ENCODE peak calls at places on chromosomes 4 and X, in ten cellular contexts. X is K562, K is esophagus squamous epithelium, B is uterus, T is spleen, J is prostate gland, U is IMR-90, P is heart left ventricle, V is esophagus muscularis mucosa, G is thyroid gland. L is an unnamed sample.
A peak's percentile ranks its signal among the peaks of the same experiment; 100 is the strongest.

GRCh38 chrX:67692246-67692645 is 148.4 kb downstream of the AR start:
- DNase-seq in X (no peak), K (no peak), B (no peak), T (no peak), J (no peak), U (peak; percentile 16), P (no peak), V (no peak), G (no peak), L (no peak)

GRCh38 chr4:10048931-10049655 is 27.8 kb upstream of the SLC2A9 start:
- DNase-seq in X (no peak), K (no peak), B (no peak), T (no peak), J (no peak), U (no peak), P (no peak), V (no peak), G (no peak), L (no peak)

GRCh38 chr4:57211131-57211530 is 100.9 kb upstream of the IGFBP7 start:
- DNase-seq in X (no peak), K (no peak), B (no peak), T (no peak), J (no peak), U (no peak), P (no peak), V (no peak), G (no peak), L (no peak)

GRCh38 chrX:38806054-38806389 is 4.8 kb downstream of the MID1IP1 start:
- DNase-seq in X (peak; percentile 21), K (no peak), B (no peak), T (no peak), J (no peak), U (no peak), P (no peak), V (no peak), G (no peak), L (no peak)

GRCh38 chrX:95332530-95332929 is 1352.1 kb upstream of the DIAPH2 start:
- DNase-seq in X (no peak), K (no peak), B (no peak), T (no peak), J (no peak), U (no peak), P (no peak), V (no peak), G (no peak), L (no peak)

GRCh38 chr4:149291463-149291862 is 524.2 kb downstream of the IQCM start:
- DNase-seq in X (no peak), K (no peak), B (no peak), T (no peak), J (no peak), U (peak; percentile 43), P (peak; percentile 74), V (no peak), G (peak; percentile 50), L (no peak)

GRCh38 chr4:1402516-1403101 is 3.6 kb downstream of the NKX1-1 start:
- DNase-seq in X (no peak), K (no peak), B (no peak), T (peak; percentile 59), J (no peak), U (no peak), P (peak; percentile 48), V (no peak), G (no peak), L (no peak)

GRCh38 chrX:47272013-47272408 is 39.2 kb downstream of the USP11 start:
- DNase-seq in X (no peak), K (no peak), B (no peak), T (no peak), J (no peak), U (no peak), P (no peak), V (no peak), G (no peak), L (no peak)

GRCh38 chr4:5969777-5970176 is 48.5 kb downstream of the C4orf50 start:
- DNase-seq in X (no peak), K (no peak), B (no peak), T (no peak), J (no peak), U (no peak), P (no peak), V (no peak), G (no peak), L (no peak)
- H3K27me3 ChIP-seq in X (peaks cover 47% of the 10 kb centered on the region), K (peaks cover 69% of the 10 kb centered on the region), B (no peaks in the 10 kb centered on the region), T (peaks cover 15% of the 10 kb centered on the region), J (no peaks in the 10 kb centered on the region), U (no peaks in the 10 kb centered on the region), P (peaks cover 19% of the 10 kb centered on the region), V (no peaks in the 10 kb centered on the region), G (no peaks in the 10 kb centered on the region), L (peaks cover 39% of the 10 kb centered on the region)

GRCh38 chr4:76310683-76311082 is 4.2 kb downstream of the STBD1 start:
- DNase-seq in X (no peak), K (no peak), B (no peak), T (no peak), J (no peak), U (no peak), P (no peak), V (no peak), G (no peak), L (no peak)
- TF ChIP-seq POLR2A in X (no peak), K (no peak), B (no peak), T (no peak), J (no peak), U (no peak), P (no peak), V (no peak), G (no peak), L (no peak)

GRCh38 chrX:130030826-130031225 is 48.4 kb downstream of the BCORL1 start:
- DNase-seq in X (no peak), K (no peak), B (no peak), T (no peak), J (no peak), U (no peak), P (no peak), V (no peak), G (no peak), L (no peak)

GRCh38 chrX:130028196-130028595 is 45.8 kb downstream of the BCORL1 start:
- DNase-seq in X (peak; percentile 52), K (no peak), B (peak; percentile 30), T (peak; percentile 86), J (peak; percentile 5), U (peak; percentile 39), P (peak; percentile 69), V (no peak), G (peak; percentile 27), L (no peak)

GRCh38 chrX:130032552-130032951 is 50.1 kb downstream of the BCORL1 start:
- DNase-seq in X (no peak), K (no peak), B (no peak), T (no peak), J (no peak), U (no peak), P (no peak), V (no peak), G (no peak), L (no peak)

GRCh38 chrX:130039847-130040246 is 57.4 kb downstream of the BCORL1 start:
- DNase-seq in X (no peak), K (no peak), B (no peak), T (no peak), J (no peak), U (no peak), P (no peak), V (no peak), G (no peak), L (no peak)

DNA sequence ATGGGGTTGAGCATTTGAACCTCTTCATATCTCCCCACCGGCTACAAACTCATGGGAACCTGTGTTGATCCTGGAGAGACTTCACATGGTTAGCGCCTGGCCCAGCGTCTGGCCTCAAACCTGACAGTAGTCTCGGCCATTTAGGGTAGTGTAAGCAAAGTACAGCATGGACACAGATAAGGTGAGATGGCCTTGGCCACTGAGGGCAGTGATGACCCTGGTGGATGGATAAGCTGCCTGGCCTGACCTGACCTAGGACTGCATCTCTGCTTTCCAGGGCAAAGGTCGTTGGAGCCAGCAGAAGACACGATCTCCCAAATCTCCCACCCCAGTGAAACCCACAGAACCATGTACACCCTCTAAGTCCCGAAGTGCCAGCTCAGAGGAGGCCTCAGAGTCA is 51.7 kb downstream of the BCORL1 start:
- DNase-seq in X (no peak), K (no peak), B (no peak), T (no peak), J (no peak), U (no peak), P (no peak), V (no peak), G (no peak), L (no peak)
- H3K27me3 ChIP-seq in X (no peaks in the 10 kb centered on the region), K (no peaks in the 10 kb centered on the region), B (no peaks in the 10 kb centered on the region), T (no peaks in the 10 kb centered on the region), J (no peaks in the 10 kb centered on the region), U (no peaks in the 10 kb centered on the region), P (no peaks in the 10 kb centered on the region), V (no peaks in the 10 kb centered on the region), G (no peaks in the 10 kb centered on the region), L (no peaks in the 10 kb centered on the region)

DNA sequence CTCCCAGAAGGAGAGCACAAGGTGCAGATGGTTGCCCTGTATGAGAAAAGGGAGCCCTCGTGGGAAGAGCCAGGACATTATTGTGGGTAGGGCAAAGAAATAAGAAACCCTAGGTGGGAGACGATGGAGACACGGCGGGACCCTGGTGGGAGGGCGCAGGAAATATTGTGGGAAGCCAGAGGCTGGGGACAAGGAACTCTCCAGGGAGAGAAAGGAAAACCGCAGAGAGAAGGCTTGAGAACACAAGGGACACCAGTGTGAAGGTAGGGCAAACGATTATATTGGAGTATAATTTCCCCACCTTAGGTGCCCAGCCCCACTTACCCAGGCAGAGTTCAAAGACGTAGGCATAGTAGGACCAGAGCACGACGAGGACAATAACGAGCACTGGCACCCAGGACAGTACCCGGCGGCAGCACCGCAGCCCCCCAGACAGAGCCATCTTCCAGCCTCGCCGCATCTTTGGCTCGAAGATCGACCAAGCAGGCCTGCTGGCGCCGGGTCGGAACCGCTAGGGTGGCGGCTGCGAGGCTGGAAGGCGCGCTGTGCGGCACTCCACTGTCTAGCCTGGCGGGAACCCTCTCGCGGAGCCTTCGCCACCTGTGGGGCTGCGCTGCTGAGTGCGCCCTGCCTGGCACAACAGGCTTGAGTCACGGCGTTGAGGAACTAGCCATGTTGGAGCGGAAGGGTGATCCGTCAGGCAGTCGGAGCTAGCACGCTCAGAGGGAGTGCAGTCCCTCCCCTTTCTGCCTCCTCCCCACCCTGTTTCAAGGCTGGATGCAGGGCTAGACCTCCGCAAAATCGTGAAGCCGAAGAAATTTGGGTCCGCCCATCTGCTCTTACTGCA is at the start of gene ZDHHC15:
- DNase-seq in X (no peak), K (no peak), B (peak; percentile 53), T (peak; percentile 86), J (peak; percentile 21), U (no peak), P (peak; percentile 73), V (peak; percentile 90), G (peak; percentile 62), L (peak; percentile 74)
- TF ChIP-seq POLR2A in X (no peak), K (no peak), B (peak; percentile 24), T (no peak), J (no peak), U (no peak), P (no peak), V (no peak), G (peak; percentile 44), L (no peak)

DNA sequence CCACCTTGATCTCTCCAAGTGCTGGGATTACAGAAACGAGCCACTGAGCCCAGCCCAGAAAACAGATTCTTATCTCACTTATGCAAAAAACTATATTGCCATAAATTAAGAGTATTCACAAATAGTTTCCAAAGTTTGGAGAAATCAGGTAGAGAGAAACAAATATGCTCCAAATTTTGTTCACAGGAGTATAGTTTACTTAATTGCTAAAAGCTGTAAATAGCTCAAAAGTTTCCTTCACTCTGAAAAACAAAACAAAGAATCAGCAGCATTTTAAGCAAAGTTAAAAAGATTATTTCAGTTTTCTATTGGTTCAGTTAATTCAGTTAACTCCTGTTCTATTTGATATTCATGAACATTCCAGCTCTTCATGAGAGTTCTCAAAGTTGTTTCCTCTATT is 18.5 kb upstream of the GRPEL1 start:
- DNase-seq in X (no peak), K (no peak), B (no peak), T (no peak), J (no peak), U (no peak), P (no peak), V (no peak), G (no peak), L (no peak)
- H3K27me3 ChIP-seq in X (peaks cover 3% of the 10 kb centered on the region), K (peaks cover 32% of the 10 kb centered on the region), B (no peaks in the 10 kb centered on the region), T (peaks cover 39% of the 10 kb centered on the region), J (no peaks in the 10 kb centered on the region), U (peaks cover 37% of the 10 kb centered on the region), P (no peaks in the 10 kb centered on the region), V (no peaks in the 10 kb centered on the region), G (no peaks in the 10 kb centered on the region), L (peaks cover 15% of the 10 kb centered on the region)